ENCODE peak calls at places on chromosomes 4 and X, in seven cellular contexts. H is body of pancreas, R is GM23338, A is psoas muscle, W is heart right ventricle, O is heart left ventricle, M is lung. N is an unnamed sample.

GRCh38 chr4:56728512-56728911 is 47.4 kb upstream of the HOPX start:
- DNase-seq in H (peak; percentile 76), R (no peak), A (no peak), W (peak; percentile 25), O (peak; percentile 64), M (peak; percentile 93), N (no peak)

GRCh38 chr4:183589710-183590109 is 69.3 kb downstream of the RWDD4 start:
- DNase-seq in H (no peak), R (no peak), A (no peak), W (no peak), O (no peak), M (no peak), N (no peak)

GRCh38 chr4:176380352-176381157 is 60.8 kb downstream of the SPCS3 start:
- DNase-seq in H (no peak), R (no peak), A (no peak), W (no peak), O (no peak), M (no peak), N (no peak)

GRCh38 chr4:158020734-158021346 is 152.0 kb downstream of the GASK1B start:
- DNase-seq in H (no peak), R (no peak), A (no peak), W (no peak), O (no peak), M (no peak), N (peak; percentile 56)

GRCh38 chr4:115053313-115053712 is 60.1 kb downstream of the NDST4 start:
- DNase-seq in H (no peak), R (no peak), A (no peak), W (no peak), O (no peak), M (no peak), N (no peak)

GRCh38 chr4:14396183-14396582 is 606.1 kb upstream of the CPEB2 start:
- DNase-seq in H (no peak), R (no peak), A (no peak), W (no peak), O (no peak), M (no peak), N (no peak)

GRCh38 chrX:66677430-66677829 is 38.6 kb upstream of the EDA2R start:
- DNase-seq in H (no peak), R (no peak), A (no peak), W (no peak), O (no peak), M (no peak), N (no peak)

GRCh38 chr4:152535903-152536544 is at the start of gene FBXW7:
- DNase-seq in H (peak; percentile 99), R (peak; percentile 99), A (peak; percentile 99), W (peak; percentile 99), O (peak; percentile 99), M (peak; percentile 100), N (peak; percentile 91)

GRCh38 chrX:40108959-40109287 is 11.2 kb upstream of the BCOR start:
- DNase-seq in H (peak; percentile 85), R (peak; percentile 54), A (peak; percentile 84), W (peak; percentile 84), O (peak; percentile 86), M (no peak), N (no peak)

GRCh38 chrX:53681661-53682060 is 4.9 kb downstream of the HUWE1 start:
- DNase-seq in H (no peak), R (no peak), A (no peak), W (no peak), O (no peak), M (no peak), N (no peak)

GRCh38 chr4:187059895-187060294 is 336.2 kb upstream of the FAT1 start:
- DNase-seq in H (no peak), R (no peak), A (no peak), W (no peak), O (no peak), M (no peak), N (no peak)

GRCh38 chr4:52659722-52660261 is 691 bp upstream of the USP46 start:
- DNase-seq in H (peak; percentile 56), R (peak; percentile 60), A (peak; percentile 77), W (peak; percentile 84), O (peak; percentile 85), M (peak; percentile 53), N (no peak)

GRCh38 chrX:129690435-129690834 is 35.7 kb upstream of the APLN start:
- DNase-seq in H (no peak), R (no peak), A (peak; percentile 44), W (peak; percentile 21), O (no peak), M (peak; percentile 18), N (no peak)

GRCh38 chr4:160318567-160319220 is 1215.8 kb downstream of the RAPGEF2 start:
- DNase-seq in H (no peak), R (no peak), A (no peak), W (no peak), O (no peak), M (no peak), N (no peak)

GRCh38 chr4:153223418-153223792 is 19.2 kb downstream of the TRIM2 start:
- DNase-seq in H (no peak), R (no peak), A (no peak), W (no peak), O (no peak), M (no peak), N (no peak)

GRCh38 chrX:68185161-68185560 is 248.1 kb downstream of the OPHN1 start:
- DNase-seq in H (no peak), R (no peak), A (no peak), W (no peak), O (no peak), M (no peak), N (no peak)

GRCh38 chr4:144709159-144709558 is 63.2 kb downstream of the HHIP start:
- DNase-seq in H (no peak), R (peak; percentile 13), A (no peak), W (no peak), O (no peak), M (no peak), N (no peak)

GRCh38 chrX:120456973-120457372 is 12.1 kb downstream of the LAMP2 start:
- DNase-seq in H (no peak), R (no peak), A (no peak), W (no peak), O (no peak), M (no peak), N (no peak)

GRCh38 chr4:26032572-26033320 is 118.7 kb downstream of the SMIM20 start:
- DNase-seq in H (peak; percentile 48), R (no peak), A (peak; percentile 27), W (no peak), O (no peak), M (no peak), N (no peak)

GRCh38 chr4:187017156-187017555 is 293.5 kb upstream of the FAT1 start:
- DNase-seq in H (no peak), R (peak; percentile 45), A (no peak), W (no peak), O (no peak), M (no peak), N (no peak)

GRCh38 chr4:86441175-86441960 is 81.5 kb upstream of the MAPK10 start:
- DNase-seq in H (no peak), R (peak; percentile 48), A (no peak), W (no peak), O (no peak), M (no peak), N (no peak)

GRCh38 chr4:21002976-21003375 is 302.7 kb downstream of the PACRGL start:
- DNase-seq in H (no peak), R (no peak), A (no peak), W (no peak), O (no peak), M (no peak), N (no peak)

GRCh38 chrX:8018916-8019315 is 91.7 kb upstream of the PNPLA4 start:
- DNase-seq in H (no peak), R (no peak), A (no peak), W (no peak), O (no peak), M (no peak), N (no peak)

GRCh38 chr4:57068237-57068981 is 41.8 kb downstream of the IGFBP7 start:
- DNase-seq in H (no peak), R (no peak), A (no peak), W (no peak), O (no peak), M (no peak), N (no peak)

GRCh38 chr4:48902266-48902665 is 4.3 kb downstream of the OCIAD2 start:
- DNase-seq in H (no peak), R (no peak), A (no peak), W (no peak), O (no peak), M (peak; percentile 38), N (no peak)

GRCh38 chrX:50456712-50457484 is 13.7 kb downstream of the DGKK start:
- DNase-seq in H (no peak), R (no peak), A (no peak), W (no peak), O (no peak), M (no peak), N (no peak)
- TF ChIP-seq CTCF in H (no peak), R (peak; percentile 22), A (no peak), W (no peak), O (no peak), M (no peak), N (no peak)

GRCh38 chr4:6770581-6771228 is 11.8 kb upstream of the KIAA0232 start:
- DNase-seq in H (no peak), R (no peak), A (no peak), W (no peak), O (no peak), M (no peak), N (no peak)
- H3K27me3 ChIP-seq in H (no peaks in the 10 kb centered on the region), R (no peaks in the 10 kb centered on the region), A (no peaks in the 10 kb centered on the region), W (no peaks in the 10 kb centered on the region), O (no peaks in the 10 kb centered on the region), M (no peaks in the 10 kb centered on the region), N (no peaks in the 10 kb centered on the region)

DNA sequence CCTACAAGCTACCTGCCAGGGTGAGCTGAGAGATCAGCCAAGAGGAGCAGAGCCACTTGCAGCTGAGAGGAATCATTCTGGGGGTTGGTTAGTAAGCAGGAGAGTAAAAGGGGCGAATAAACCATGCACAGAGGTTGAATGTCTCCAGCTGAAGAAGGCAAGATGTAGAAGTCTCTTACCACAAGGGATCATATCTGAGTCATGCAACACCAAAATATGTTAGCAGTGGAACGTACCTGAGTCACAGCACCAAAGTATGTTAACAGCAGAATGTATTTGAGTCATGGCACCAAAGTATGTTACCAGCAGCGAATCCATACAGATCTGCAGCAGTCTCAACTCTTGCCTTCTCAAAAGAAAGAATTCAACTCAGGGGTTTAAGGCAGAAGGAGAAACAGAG is 29.9 kb downstream of the C4orf51 start:
- DNase-seq in H (no peak), R (no peak), A (no peak), W (no peak), O (no peak), M (no peak), N (peak; percentile 46)
- TF ChIP-seq CTCF in H (no peak), R (no peak), A (no peak), W (no peak), O (no peak), M (no peak), N (no peak)

GRCh38 chr4:139734201-139734874 is 68.7 kb downstream of the MGST2 start:
- DNase-seq in H (peak; percentile 62), R (no peak), A (no peak), W (no peak), O (no peak), M (no peak), N (no peak)

GRCh38 chr4:139735381-139736256 is 70.0 kb downstream of the MGST2 start:
- DNase-seq in H (no peak), R (peak; percentile 66), A (peak; percentile 38), W (peak; percentile 29), O (peak; percentile 56), M (no peak), N (no peak)

GRCh38 chr4:139736661-139737060 is 71.0 kb downstream of the MGST2 start:
- DNase-seq in H (no peak), R (peak; percentile 25), A (no peak), W (no peak), O (no peak), M (no peak), N (no peak)

GRCh38 chr4:139734875-139735380 is 69.3 kb downstream of the MGST2 start:
- DNase-seq in H (peak; percentile 92), R (peak; percentile 91), A (peak; percentile 87), W (peak; percentile 91), O (peak; percentile 93), M (peak; percentile 84), N (peak; percentile 35)

GRCh38 chr4:139736257-139736626 is 70.6 kb downstream of the MGST2 start:
- DNase-seq in H (no peak), R (peak; percentile 22), A (no peak), W (no peak), O (no peak), M (no peak), N (no peak)
- H3K27me3 ChIP-seq in H (no peaks in the 10 kb centered on the region), R (peaks cover 33% of the 10 kb centered on the region), A (no peaks in the 10 kb centered on the region), W (no peaks in the 10 kb centered on the region), O (no peaks in the 10 kb centered on the region), M (no peaks in the 10 kb centered on the region), N (no peaks in the 10 kb centered on the region)